ENCODE peak calls at places on chromosome 3, in four cellular contexts. N is A549, C is WTC11, F is HepG2. R is an unnamed sample.

GRCh38 chr3:21041621-21042020 is 709.4 kb downstream of the ZNF385D start:
- DNase-seq in C (no peak), N (no peak), F (no peak), R (no peak)

GRCh38 chr3:179715582-179715981 is 62.7 kb downstream of the USP13 start:
- DNase-seq in C (no peak), F (no peak), N (no peak), R (no peak)

GRCh38 chr3:11556851-11557644 is 86.7 kb downstream of the VGLL4 start:
- DNase-seq in F (no peak), N (no peak), C (no peak), R (no peak)

GRCh38 chr3:119331661-119332060 is 37.5 kb downstream of the ARHGAP31 start:
- DNase-seq in F (no peak), N (no peak), C (no peak), R (no peak)

GRCh38 chr3:139676634-139677197 is 1.1 kb downstream of the NMNAT3 start:
- DNase-seq in N (no peak), C (no peak), F (no peak), R (no peak)

GRCh38 chr3:52890735-52891134 is 6.6 kb downstream of the STIMATE start:
- DNase-seq in N (no peak), F (no peak), C (no peak), R (no peak)

GRCh38 chr3:55555866-55556621 is 68.9 kb upstream of the WNT5A start:
- DNase-seq in C (no peak), N (no peak), F (no peak), R (no peak)

GRCh38 chr3:179266701-179267211 is 15.8 kb upstream of the KCNMB3 start:
- DNase-seq in F (no peak), N (no peak), C (no peak), R (no peak)

GRCh38 chr3:29286841-29287240 is 6.0 kb downstream of the RBMS3 start:
- DNase-seq in F (no peak), C (no peak), N (no peak), R (no peak)

GRCh38 chr3:12766541-12766940 is 7.5 kb upstream of the TMEM40 start:
- DNase-seq in N (no peak), F (peak), C (no peak), R (no peak)
- TF ChIP-seq NR3C1 in N (no peak), F (no peak), C (no peak), R (no peak)

GRCh38 chr3:49790626-49791411 is 4.5 kb upstream of the IP6K1 start:
- DNase-seq in F (no peak), N (no peak), C (no peak), R (peak)
- TF ChIP-seq NR3C1 in F (no peak), N (no peak), C (no peak), R (no peak)

GRCh38 chr3:72337480-72337855 is 510.8 kb downstream of the SHQ1 start:
- DNase-seq in N (no peak), F (no peak), C (no peak), R (no peak)

GRCh38 chr3:72335458-72336050 is 512.7 kb downstream of the SHQ1 start:
- DNase-seq in F (no peak), N (no peak), C (no peak), R (no peak)

GRCh38 chr3:72336114-72336651 is 512.1 kb downstream of the SHQ1 start:
- DNase-seq in F (no peak), N (no peak), C (no peak), R (no peak)

GRCh38 chr3:72338082-72338941 is 509.9 kb downstream of the SHQ1 start:
- DNase-seq in C (no peak), F (no peak), N (peak), R (no peak)

GRCh38 chr3:72336821-72337479 is 511.3 kb downstream of the SHQ1 start:
- DNase-seq in N (no peak), C (peak), F (no peak), R (peak)
- TF ChIP-seq NR3C1 in N (no peak), C (no peak), F (no peak), R (no peak)

GRCh38 chr3:134090031-134090430 is 60.3 kb upstream of the SLCO2A1 start:
- DNase-seq in C (no peak), N (no peak), F (no peak), R (no peak)
- TF ChIP-seq NR3C1 in C (no peak), N (no peak), F (no peak), R (no peak)

GRCh38 chr3:60574046-60574769 is 677.0 kb downstream of the FHIT start:
- DNase-seq in C (no peak), F (no peak), N (no peak), R (no peak)
- TF ChIP-seq NR3C1 in C (no peak), F (no peak), N (no peak), R (no peak)

GRCh38 chr3:45966969-45967640 is 23.8 kb downstream of the CXCR6 start:
- DNase-seq in N (no peak), F (no peak), C (no peak), R (no peak)
- TF ChIP-seq NR3C1 in N (no peak), F (no peak), C (no peak), R (no peak)

GRCh38 chr3:183295211-183295610 is 42.2 kb downstream of the B3GNT5 start:
- DNase-seq in N (no peak), F (peak), C (no peak), R (no peak)
- TF ChIP-seq NR3C1 in N (no peak), F (no peak), C (no peak), R (no peak)

DNA sequence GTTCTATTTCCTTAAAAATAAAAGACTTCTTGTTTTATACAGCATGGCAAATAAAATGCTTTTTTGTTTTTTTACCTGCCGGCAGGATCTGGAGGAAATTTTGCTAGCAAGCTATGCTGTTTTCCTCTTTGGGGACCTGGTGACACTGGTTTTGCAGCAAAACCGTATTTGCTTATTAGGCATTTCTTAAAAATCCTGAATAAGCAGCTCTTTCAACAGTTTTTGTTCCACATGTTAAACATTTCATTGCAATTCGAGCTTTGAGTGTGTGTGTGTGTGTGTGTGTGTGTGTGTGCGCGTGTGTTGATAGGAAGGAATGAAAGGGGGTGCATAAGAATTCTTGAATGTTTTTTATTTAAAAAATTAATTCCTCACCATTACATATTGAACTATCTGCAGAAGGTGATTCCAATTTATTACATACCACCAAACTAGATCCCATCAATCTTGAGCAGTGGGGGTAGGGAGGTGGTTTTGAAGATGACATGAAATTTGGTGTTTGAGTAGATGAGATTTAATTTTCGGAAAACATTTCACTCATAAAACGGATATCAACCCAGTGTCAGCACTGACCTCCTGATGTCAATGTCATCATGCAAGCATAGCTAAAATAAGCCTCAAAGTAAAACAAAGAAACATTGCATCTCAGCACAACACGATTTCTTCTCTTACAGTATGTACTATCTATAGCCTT is 17.2 kb downstream of the ZBTB38 start:
- DNase-seq in N (no peak), C (no peak), F (no peak), R (no peak)
- TF ChIP-seq NR3C1 in N (no peak), C (no peak), F (no peak), R (no peak)

DNA sequence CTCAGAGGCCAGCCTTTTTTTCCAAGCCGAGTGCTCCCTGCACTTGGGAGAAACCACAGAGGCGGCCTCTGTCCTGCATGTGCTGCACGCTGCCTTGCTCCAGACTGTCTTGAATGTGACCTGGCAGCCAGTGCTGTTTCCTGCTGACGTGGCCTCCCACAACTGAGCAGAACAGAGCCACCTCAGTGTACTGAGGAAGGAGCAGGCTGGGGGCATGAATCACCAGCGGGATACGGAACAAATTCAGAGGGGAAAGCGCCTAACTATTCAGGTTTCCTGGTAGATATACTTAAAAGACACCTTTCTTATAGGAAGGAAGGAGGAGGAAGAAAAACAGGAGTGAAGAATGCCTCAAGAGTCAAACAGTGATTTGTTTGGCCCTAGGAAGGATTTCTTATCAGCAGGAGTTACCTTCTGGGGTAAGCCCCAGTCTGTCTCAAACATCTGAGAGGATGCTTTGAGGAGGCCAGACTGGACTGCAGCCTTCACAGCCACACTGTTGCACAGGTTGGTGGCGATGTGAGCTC is 114.0 kb downstream of the FNDC3B start:
- DNase-seq in N (peak), C (no peak), F (no peak), R (no peak)
- TF ChIP-seq NR3C1 in N (no peak), C (no peak), F (no peak), R (no peak)

DNA sequence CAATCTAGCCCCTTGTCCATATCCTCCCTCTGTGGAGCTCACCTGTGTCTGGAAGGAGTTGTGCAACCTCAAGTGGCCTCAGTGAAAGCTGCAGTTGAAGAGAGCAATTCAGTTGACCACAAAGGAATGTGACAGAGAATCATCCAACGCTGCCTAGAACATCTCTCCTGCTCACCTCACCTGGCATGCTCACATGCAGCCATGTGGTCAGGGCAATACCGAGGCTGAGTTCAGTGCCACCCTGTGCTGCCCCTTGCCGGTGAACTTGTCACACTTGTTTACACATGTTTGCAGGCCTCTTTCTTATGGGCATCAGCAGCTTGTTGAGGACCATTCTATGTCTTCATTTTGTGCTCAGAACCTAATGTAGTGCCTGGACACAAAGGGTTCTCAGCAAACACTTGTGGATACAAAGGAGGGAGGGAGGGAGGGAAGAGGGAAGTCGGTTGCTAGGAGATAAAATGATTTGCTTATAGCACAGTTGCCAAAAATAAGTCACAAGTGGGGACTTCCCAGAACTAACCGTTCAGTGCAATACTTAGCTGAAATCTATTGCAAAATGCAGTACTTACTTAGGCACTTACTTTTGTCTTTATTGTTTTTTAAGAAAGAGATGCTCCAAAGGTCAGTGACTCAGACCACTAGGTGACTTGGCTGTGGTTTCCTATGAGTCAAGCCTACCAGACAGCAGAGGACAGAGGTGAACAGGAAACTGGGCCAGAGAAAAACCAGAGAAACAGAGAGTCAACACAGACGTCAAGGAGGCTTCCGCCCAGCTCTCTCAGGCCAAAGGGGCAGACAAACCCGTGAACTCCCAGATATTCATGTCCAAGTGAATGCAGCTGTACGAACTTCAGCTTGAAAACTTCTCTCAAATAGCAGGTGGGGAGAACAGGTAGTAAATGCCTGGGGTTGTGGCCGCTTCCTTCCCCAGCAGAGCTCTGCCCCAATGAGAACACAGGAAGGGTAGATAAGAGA is 227.8 kb upstream of the CTNNB1 start:
- DNase-seq in C (no peak), N (peak), F (peak), R (no peak)
- TF ChIP-seq NR3C1 in C (no peak), N (no peak), F (no peak), R (no peak)

R was measured in K562.